ENCODE peak calls at places on chromosome 1, in ten cellular contexts. One of them, this sample, is unnamed.
A peak's percentile ranks its signal among the peaks of the same experiment; 100 is the strongest.

GRCh38 chr1:39960461-39960958 is 5.6 kb downstream of the MFSD2A start:
- DNase-seq in sigmoid colon: no peak
- DNase-seq in cardiac fibroblast: no peak
- DNase-seq in progenitor cell of endocrine pancreas: no peak
- DNase-seq in CD8-positive, alpha-beta T cell: no peak
- DNase-seq in upper lobe of left lung: peak; percentile 95
- DNase-seq in left lung: peak; percentile 91
- DNase-seq in GM13977: peak; percentile 58
- DNase-seq in B cell: peak; percentile 83
- DNase-seq in tibial nerve: no peak
- DNase-seq in this sample: no peak

GRCh38 chr1:17188889-17189631 is 15.9 kb upstream of the PADI1 start:
- DNase-seq in sigmoid colon: peak; percentile 34
- DNase-seq in cardiac fibroblast: no peak
- DNase-seq in progenitor cell of endocrine pancreas: no peak
- DNase-seq in CD8-positive, alpha-beta T cell: no peak
- DNase-seq in upper lobe of left lung: no peak
- DNase-seq in left lung: no peak
- DNase-seq in GM13977: no peak
- DNase-seq in B cell: no peak
- DNase-seq in tibial nerve: no peak
- DNase-seq in this sample: no peak

GRCh38 chr1:7616076-7616833 is 154.8 kb upstream of the VAMP3 start:
- DNase-seq in sigmoid colon: peak; percentile 60
- DNase-seq in cardiac fibroblast: peak; percentile 34
- DNase-seq in progenitor cell of endocrine pancreas: peak; percentile 75
- DNase-seq in CD8-positive, alpha-beta T cell: peak; percentile 22
- DNase-seq in upper lobe of left lung: no peak
- DNase-seq in left lung: peak; percentile 50
- DNase-seq in GM13977: peak; percentile 58
- DNase-seq in B cell: no peak
- DNase-seq in tibial nerve: peak; percentile 22
- DNase-seq in this sample: peak; percentile 23

GRCh38 chr1:19250629-19251304 is 557 bp downstream of the EMC1 start:
- DNase-seq in sigmoid colon: no peak
- DNase-seq in cardiac fibroblast: peak; percentile 7
- DNase-seq in progenitor cell of endocrine pancreas: no peak
- DNase-seq in CD8-positive, alpha-beta T cell: no peak
- DNase-seq in upper lobe of left lung: no peak
- DNase-seq in left lung: no peak
- DNase-seq in GM13977: no peak
- DNase-seq in B cell: no peak
- DNase-seq in tibial nerve: no peak
- DNase-seq in this sample: no peak

GRCh38 chr1:227740401-227740960 is 5.2 kb downstream of the SNAP47 start:
- DNase-seq in sigmoid colon: peak; percentile 28
- DNase-seq in cardiac fibroblast: no peak
- DNase-seq in progenitor cell of endocrine pancreas: no peak
- DNase-seq in CD8-positive, alpha-beta T cell: no peak
- DNase-seq in upper lobe of left lung: no peak
- DNase-seq in left lung: no peak
- DNase-seq in GM13977: no peak
- DNase-seq in B cell: no peak
- DNase-seq in tibial nerve: no peak
- DNase-seq in this sample: no peak

GRCh38 chr1:208179850-208180416 is 64.3 kb downstream of the PLXNA2 start:
- DNase-seq in sigmoid colon: no peak
- DNase-seq in cardiac fibroblast: no peak
- DNase-seq in progenitor cell of endocrine pancreas: no peak
- DNase-seq in CD8-positive, alpha-beta T cell: no peak
- DNase-seq in upper lobe of left lung: no peak
- DNase-seq in left lung: no peak
- DNase-seq in GM13977: no peak
- DNase-seq in B cell: no peak
- DNase-seq in tibial nerve: no peak
- DNase-seq in this sample: no peak

GRCh38 chr1:3398741-3399140 is 55.7 kb upstream of the ARHGEF16 start:
- DNase-seq in sigmoid colon: no peak
- DNase-seq in cardiac fibroblast: no peak
- DNase-seq in progenitor cell of endocrine pancreas: no peak
- DNase-seq in CD8-positive, alpha-beta T cell: no peak
- DNase-seq in upper lobe of left lung: peak; percentile 54
- DNase-seq in left lung: no peak
- DNase-seq in GM13977: no peak
- DNase-seq in B cell: no peak
- DNase-seq in tibial nerve: no peak
- DNase-seq in this sample: no peak

GRCh38 chr1:36411674-36412648 is 14.3 kb upstream of the LSM10 start:
- DNase-seq in sigmoid colon: no peak
- DNase-seq in cardiac fibroblast: peak; percentile 33
- DNase-seq in progenitor cell of endocrine pancreas: no peak
- DNase-seq in CD8-positive, alpha-beta T cell: peak; percentile 11
- DNase-seq in upper lobe of left lung: no peak
- DNase-seq in left lung: no peak
- DNase-seq in GM13977: no peak
- DNase-seq in B cell: peak; percentile 28
- DNase-seq in tibial nerve: no peak
- DNase-seq in this sample: no peak

GRCh38 chr1:17866451-17867029 is 111.4 kb downstream of the ACTL8 start:
- DNase-seq in sigmoid colon: no peak
- DNase-seq in cardiac fibroblast: peak; percentile 95
- DNase-seq in progenitor cell of endocrine pancreas: no peak
- DNase-seq in CD8-positive, alpha-beta T cell: no peak
- DNase-seq in upper lobe of left lung: no peak
- DNase-seq in left lung: no peak
- DNase-seq in GM13977: no peak
- DNase-seq in B cell: no peak
- DNase-seq in tibial nerve: no peak
- DNase-seq in this sample: no peak

GRCh38 chr1:22333516-22334121 is 118.0 kb upstream of the ZBTB40 start:
- DNase-seq in sigmoid colon: no peak
- DNase-seq in cardiac fibroblast: no peak
- DNase-seq in progenitor cell of endocrine pancreas: no peak
- DNase-seq in CD8-positive, alpha-beta T cell: no peak
- DNase-seq in upper lobe of left lung: no peak
- DNase-seq in left lung: no peak
- DNase-seq in GM13977: no peak
- DNase-seq in B cell: no peak
- DNase-seq in tibial nerve: no peak
- DNase-seq in this sample: no peak

GRCh38 chr1:177383715-177384114 is 213.0 kb downstream of the BRINP2 start:
- DNase-seq in sigmoid colon: no peak
- DNase-seq in cardiac fibroblast: no peak
- DNase-seq in progenitor cell of endocrine pancreas: no peak
- DNase-seq in CD8-positive, alpha-beta T cell: no peak
- DNase-seq in upper lobe of left lung: no peak
- DNase-seq in left lung: no peak
- DNase-seq in GM13977: no peak
- DNase-seq in B cell: no peak
- DNase-seq in tibial nerve: no peak
- DNase-seq in this sample: no peak

DNA sequence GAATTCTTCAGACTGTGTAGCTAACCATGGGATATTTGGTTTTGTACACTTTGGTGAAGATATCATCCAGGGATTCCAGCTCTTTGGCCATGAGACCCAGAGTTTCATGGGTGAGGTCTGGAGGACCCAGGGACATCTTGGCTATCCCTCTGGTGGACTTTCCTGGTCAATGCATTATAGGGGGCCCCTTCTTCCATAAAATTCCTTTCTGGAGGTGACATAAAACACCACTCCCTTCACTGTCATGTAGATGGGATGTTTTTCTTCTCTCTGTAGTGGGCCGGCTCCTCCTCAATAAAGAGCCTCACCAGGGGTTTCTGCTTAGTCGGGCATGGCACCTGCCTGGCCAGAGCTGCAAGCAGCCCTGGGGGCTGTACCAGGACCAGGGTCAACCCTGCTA is 2.2 kb downstream of the ATPAF1 start:
- DNase-seq in sigmoid colon: no peak
- DNase-seq in cardiac fibroblast: no peak
- DNase-seq in progenitor cell of endocrine pancreas: no peak
- DNase-seq in CD8-positive, alpha-beta T cell: no peak
- DNase-seq in upper lobe of left lung: peak; percentile 13
- DNase-seq in left lung: no peak
- DNase-seq in GM13977: no peak
- DNase-seq in B cell: no peak
- DNase-seq in tibial nerve: no peak
- DNase-seq in this sample: no peak
- TF ChIP-seq CTCF in sigmoid colon: no peak
- TF ChIP-seq CTCF in cardiac fibroblast: no peak
- TF ChIP-seq CTCF in progenitor cell of endocrine pancreas: no peak
- TF ChIP-seq CTCF in CD8-positive, alpha-beta T cell: no peak
- TF ChIP-seq CTCF in upper lobe of left lung: no peak
- TF ChIP-seq CTCF in left lung: no peak
- TF ChIP-seq CTCF in GM13977: no peak
- TF ChIP-seq CTCF in B cell: no peak
- TF ChIP-seq CTCF in tibial nerve: no peak
- TF ChIP-seq CTCF in this sample: no peak

GRCh38 chr1:155251566-155251965 is 3.7 kb downstream of the ENTREP3 start:
- DNase-seq in sigmoid colon: no peak
- DNase-seq in cardiac fibroblast: no peak
- DNase-seq in progenitor cell of endocrine pancreas: no peak
- DNase-seq in CD8-positive, alpha-beta T cell: no peak
- DNase-seq in upper lobe of left lung: no peak
- DNase-seq in left lung: no peak
- DNase-seq in GM13977: no peak
- DNase-seq in B cell: no peak
- DNase-seq in tibial nerve: no peak
- DNase-seq in this sample: no peak

GRCh38 chr1:155253208-155253607 is 2.1 kb downstream of the ENTREP3 start:
- DNase-seq in sigmoid colon: no peak
- DNase-seq in cardiac fibroblast: no peak
- DNase-seq in progenitor cell of endocrine pancreas: no peak
- DNase-seq in CD8-positive, alpha-beta T cell: no peak
- DNase-seq in upper lobe of left lung: no peak
- DNase-seq in left lung: no peak
- DNase-seq in GM13977: no peak
- DNase-seq in B cell: no peak
- DNase-seq in tibial nerve: no peak
- DNase-seq in this sample: no peak

GRCh38 chr1:155247667-155248563 is 7.4 kb downstream of the ENTREP3 start:
- DNase-seq in sigmoid colon: no peak
- DNase-seq in cardiac fibroblast: no peak
- DNase-seq in progenitor cell of endocrine pancreas: no peak
- DNase-seq in CD8-positive, alpha-beta T cell: no peak
- DNase-seq in upper lobe of left lung: peak; percentile 72
- DNase-seq in left lung: no peak
- DNase-seq in GM13977: no peak
- DNase-seq in B cell: no peak
- DNase-seq in tibial nerve: no peak
- DNase-seq in this sample: no peak

GRCh38 chr1:155250246-155250632 is 5.0 kb downstream of the ENTREP3 start:
- DNase-seq in sigmoid colon: no peak
- DNase-seq in cardiac fibroblast: no peak
- DNase-seq in progenitor cell of endocrine pancreas: no peak
- DNase-seq in CD8-positive, alpha-beta T cell: no peak
- DNase-seq in upper lobe of left lung: no peak
- DNase-seq in left lung: no peak
- DNase-seq in GM13977: no peak
- DNase-seq in B cell: no peak
- DNase-seq in tibial nerve: no peak
- DNase-seq in this sample: no peak

GRCh38 chr1:155250633-155251449 is 4.4 kb downstream of the ENTREP3 start:
- DNase-seq in sigmoid colon: peak; percentile 96
- DNase-seq in cardiac fibroblast: peak; percentile 93
- DNase-seq in progenitor cell of endocrine pancreas: peak; percentile 97
- DNase-seq in CD8-positive, alpha-beta T cell: peak; percentile 97
- DNase-seq in upper lobe of left lung: peak; percentile 97
- DNase-seq in left lung: peak; percentile 94
- DNase-seq in GM13977: peak; percentile 98
- DNase-seq in B cell: peak; percentile 97
- DNase-seq in tibial nerve: peak; percentile 91
- DNase-seq in this sample: peak; percentile 96
- TF ChIP-seq CTCF in sigmoid colon: peak; percentile 100
- TF ChIP-seq CTCF in cardiac fibroblast: peak; percentile 98
- TF ChIP-seq CTCF in progenitor cell of endocrine pancreas: peak; percentile 99
- TF ChIP-seq CTCF in CD8-positive, alpha-beta T cell: peak; percentile 98
- TF ChIP-seq CTCF in upper lobe of left lung: peak; percentile 99
- TF ChIP-seq CTCF in left lung: peak; percentile 100
- TF ChIP-seq CTCF in GM13977: peak; percentile 100
- TF ChIP-seq CTCF in B cell: peak; percentile 100
- TF ChIP-seq CTCF in tibial nerve: peak; percentile 100
- TF ChIP-seq CTCF in this sample: peak; percentile 100

GRCh38 chr1:33736496-33736895 is 127.4 kb upstream of the HMGB4 start:
- DNase-seq in sigmoid colon: no peak
- DNase-seq in cardiac fibroblast: no peak
- DNase-seq in progenitor cell of endocrine pancreas: no peak
- DNase-seq in CD8-positive, alpha-beta T cell: no peak
- DNase-seq in upper lobe of left lung: no peak
- DNase-seq in left lung: no peak
- DNase-seq in GM13977: no peak
- DNase-seq in B cell: no peak
- DNase-seq in tibial nerve: no peak
- DNase-seq in this sample: no peak

GRCh38 chr1:33738976-33739375 is 124.9 kb upstream of the HMGB4 start:
- DNase-seq in sigmoid colon: no peak
- DNase-seq in cardiac fibroblast: no peak
- DNase-seq in progenitor cell of endocrine pancreas: no peak
- DNase-seq in CD8-positive, alpha-beta T cell: no peak
- DNase-seq in upper lobe of left lung: no peak
- DNase-seq in left lung: no peak
- DNase-seq in GM13977: no peak
- DNase-seq in B cell: no peak
- DNase-seq in tibial nerve: no peak
- DNase-seq in this sample: no peak

GRCh38 chr1:33738536-33738935 is 125.3 kb upstream of the HMGB4 start:
- DNase-seq in sigmoid colon: no peak
- DNase-seq in cardiac fibroblast: no peak
- DNase-seq in progenitor cell of endocrine pancreas: no peak
- DNase-seq in CD8-positive, alpha-beta T cell: no peak
- DNase-seq in upper lobe of left lung: no peak
- DNase-seq in left lung: no peak
- DNase-seq in GM13977: no peak
- DNase-seq in B cell: no peak
- DNase-seq in tibial nerve: no peak
- DNase-seq in this sample: no peak

GRCh38 chr1:33740040-33740745 is 123.7 kb upstream of the HMGB4 start:
- DNase-seq in sigmoid colon: no peak
- DNase-seq in cardiac fibroblast: no peak
- DNase-seq in progenitor cell of endocrine pancreas: no peak
- DNase-seq in CD8-positive, alpha-beta T cell: no peak
- DNase-seq in upper lobe of left lung: no peak
- DNase-seq in left lung: no peak
- DNase-seq in GM13977: no peak
- DNase-seq in B cell: no peak
- DNase-seq in tibial nerve: no peak
- DNase-seq in this sample: no peak

GRCh38 chr1:33735624-33736023 is 128.3 kb upstream of the HMGB4 start:
- DNase-seq in sigmoid colon: no peak
- DNase-seq in cardiac fibroblast: peak; percentile 2
- DNase-seq in progenitor cell of endocrine pancreas: no peak
- DNase-seq in CD8-positive, alpha-beta T cell: no peak
- DNase-seq in upper lobe of left lung: no peak
- DNase-seq in left lung: no peak
- DNase-seq in GM13977: no peak
- DNase-seq in B cell: no peak
- DNase-seq in tibial nerve: no peak
- DNase-seq in this sample: no peak
- TF ChIP-seq CTCF in sigmoid colon: peak; percentile 22
- TF ChIP-seq CTCF in cardiac fibroblast: no peak
- TF ChIP-seq CTCF in progenitor cell of endocrine pancreas: peak; percentile 26
- TF ChIP-seq CTCF in CD8-positive, alpha-beta T cell: no peak
- TF ChIP-seq CTCF in upper lobe of left lung: no peak
- TF ChIP-seq CTCF in left lung: no peak
- TF ChIP-seq CTCF in GM13977: no peak
- TF ChIP-seq CTCF in B cell: no peak
- TF ChIP-seq CTCF in tibial nerve: no peak
- TF ChIP-seq CTCF in this sample: no peak

GRCh38 chr1:150186789-150187559 is 37.3 kb downstream of the PLEKHO1 start:
- DNase-seq in sigmoid colon: no peak
- DNase-seq in cardiac fibroblast: peak; percentile 84
- DNase-seq in progenitor cell of endocrine pancreas: no peak
- DNase-seq in CD8-positive, alpha-beta T cell: peak; percentile 12
- DNase-seq in upper lobe of left lung: no peak
- DNase-seq in left lung: peak; percentile 38
- DNase-seq in GM13977: peak; percentile 53
- DNase-seq in B cell: peak; percentile 78
- DNase-seq in tibial nerve: no peak
- DNase-seq in this sample: peak; percentile 29
- TF ChIP-seq CTCF in sigmoid colon: no peak
- TF ChIP-seq CTCF in cardiac fibroblast: peak; percentile 46
- TF ChIP-seq CTCF in progenitor cell of endocrine pancreas: peak; percentile 71
- TF ChIP-seq CTCF in CD8-positive, alpha-beta T cell: peak; percentile 91
- TF ChIP-seq CTCF in upper lobe of left lung: no peak
- TF ChIP-seq CTCF in left lung: peak; percentile 26
- TF ChIP-seq CTCF in GM13977: peak; percentile 38
- TF ChIP-seq CTCF in B cell: peak; percentile 81
- TF ChIP-seq CTCF in tibial nerve: peak; percentile 22
- TF ChIP-seq CTCF in this sample: peak; percentile 63